ENCODE peak calls at places on chromosomes 16 and 17, in eight cellular contexts. I is small intestine, Y is fibroblast of lung, L is cardiac muscle cell, N is right atrium auricular region, D is A549, C is tibial artery, W is IMR-90. A is an unnamed sample.

GRCh38 chr17:43553501-43554018 is 7.4 kb upstream of the ETV4 start:
- DNase-seq in I (no peak), Y (no peak), L (no peak), N (no peak), D (no peak), C (no peak), W (no peak), A (no peak)

GRCh38 chr16:57372372-57373116 is at the start of gene CX3CL1:
- DNase-seq in I (peak; percentile 53), Y (no peak), L (peak; percentile 69), N (peak; percentile 81), D (no peak), C (peak; percentile 96), W (peak; percentile 39), A (no peak)

GRCh38 chr17:63423963-63424362 is 22.1 kb downstream of the CYB561 start:
- DNase-seq in I (no peak), Y (no peak), L (no peak), N (no peak), D (no peak), C (no peak), W (no peak), A (peak; percentile 65)

GRCh38 chr17:28466521-28467048 is 6.9 kb upstream of the SLC13A2 start:
- DNase-seq in I (peak; percentile 84), Y (no peak), L (peak; percentile 40), N (no peak), D (no peak), C (peak; percentile 25), W (no peak), A (no peak)

GRCh38 chr16:58018803-58019202 is 6.8 kb upstream of the MMP15 start:
- DNase-seq in I (no peak), Y (no peak), L (no peak), N (no peak), D (no peak), C (no peak), W (no peak), A (no peak)

GRCh38 chr16:77789085-77789611 is 784 bp downstream of the VAT1L start:
- DNase-seq in I (no peak), Y (no peak), L (peak; percentile 2), N (no peak), D (no peak), C (no peak), W (no peak), A (no peak)

GRCh38 chr16:12750554-12750918 is 53.2 kb downstream of the CPPED1 start:
- DNase-seq in I (no peak), Y (no peak), L (no peak), N (no peak), D (no peak), C (no peak), W (no peak), A (no peak)

GRCh38 chr17:16652252-16652651 is 1.4 kb downstream of the ZNF624 start:
- DNase-seq in I (no peak), Y (no peak), L (no peak), N (no peak), D (no peak), C (no peak), W (no peak), A (no peak)

GRCh38 chr16:4064950-4065352 is 51.3 kb downstream of the ADCY9 start:
- DNase-seq in I (peak; percentile 78), Y (no peak), L (no peak), N (no peak), D (no peak), C (no peak), W (no peak), A (no peak)

GRCh38 chr17:59377410-59377809 is 46.0 kb downstream of the YPEL2 start:
- DNase-seq in I (no peak), Y (peak; percentile 21), L (no peak), N (no peak), D (no peak), C (peak; percentile 81), W (peak; percentile 49), A (no peak)

GRCh38 chr17:35345926-35346771 is 27.3 kb downstream of the SLFN11 start:
- DNase-seq in I (peak; percentile 31), Y (peak; percentile 65), L (peak; percentile 4), N (peak; percentile 82), D (no peak), C (peak; percentile 84), W (peak; percentile 53), A (no peak)

GRCh38 chr16:23832882-23833281 is 2.9 kb upstream of the PRKCB start:
- DNase-seq in I (no peak), Y (no peak), L (no peak), N (no peak), D (no peak), C (no peak), W (no peak), A (no peak)

GRCh38 chr16:79264237-79265104 is 336.1 kb downstream of the MAF start:
- DNase-seq in I (no peak), Y (no peak), L (no peak), N (no peak), D (no peak), C (no peak), W (no peak), A (peak; percentile 70)

GRCh38 chr16:80751167-80751566 is 53.2 kb downstream of the CDYL2 start:
- DNase-seq in I (peak; percentile 5), Y (peak; percentile 71), L (no peak), N (no peak), D (no peak), C (no peak), W (peak; percentile 47), A (no peak)

GRCh38 chr16:35188288-35189155 is 1729.1 kb downstream of the TP53TG3F start:
- DNase-seq in I (no peak), Y (no peak), L (no peak), N (no peak), D (peak; percentile 18), C (peak; percentile 60), W (no peak), A (peak; percentile 93)

GRCh38 chr17:67742025-67742424 is 24.3 kb downstream of the NOL11 start:
- DNase-seq in I (no peak), Y (no peak), L (no peak), N (no peak), D (no peak), C (no peak), W (no peak), A (no peak)

GRCh38 chr17:49779730-49780220 is 8.7 kb upstream of the KAT7 start:
- DNase-seq in I (peak; percentile 53), Y (peak; percentile 79), L (peak; percentile 47), N (no peak), D (peak; percentile 60), C (no peak), W (peak; percentile 84), A (no peak)

GRCh38 chr17:13437966-13438779 is 163.6 kb downstream of the HS3ST3A1 start:
- DNase-seq in I (peak; percentile 72), Y (peak; percentile 52), L (no peak), N (no peak), D (no peak), C (no peak), W (no peak), A (no peak)

GRCh38 chr16:62253926-62254325 is 217.7 kb upstream of the CDH8 start:
- DNase-seq in I (no peak), Y (no peak), L (no peak), N (no peak), D (no peak), C (no peak), W (no peak), A (no peak)

GRCh38 chr17:72118588-72119279 is 2.1 kb upstream of the SOX9 start:
- DNase-seq in I (peak; percentile 84), Y (peak; percentile 91), L (peak; percentile 85), N (peak; percentile 86), D (peak; percentile 84), C (peak; percentile 78), W (peak; percentile 88), A (no peak)

GRCh38 chr17:28749516-28750177 is 5.8 kb downstream of the TRAF4 start:
- DNase-seq in I (no peak), Y (no peak), L (no peak), N (no peak), D (no peak), C (no peak), W (no peak), A (no peak)

DNA sequence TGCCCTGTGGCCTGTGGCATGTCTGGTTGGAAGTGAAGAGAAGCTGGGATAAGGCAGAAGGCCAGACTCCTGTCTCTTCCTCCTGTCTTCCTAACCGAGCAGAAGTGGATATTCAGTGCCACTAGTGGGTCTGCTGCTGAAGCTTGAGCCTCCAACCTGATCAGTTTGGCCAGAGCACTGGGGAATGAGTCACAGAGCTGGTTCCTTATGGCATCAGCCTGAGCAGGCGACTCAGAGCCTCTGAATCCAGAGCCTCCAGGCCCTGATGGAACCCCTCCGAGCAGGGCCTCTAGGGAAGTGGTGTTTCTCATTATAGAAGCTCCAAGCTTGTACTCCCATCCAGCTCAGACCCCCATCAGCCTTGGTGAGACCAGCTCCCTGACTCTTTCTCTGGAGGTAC is 2.0 kb downstream of the WSCD1 start:
- DNase-seq in I (no peak), Y (peak; percentile 8), L (no peak), N (no peak), D (no peak), C (no peak), W (no peak), A (no peak)
- H3K4me3 ChIP-seq in I (no peak overlapping the region), Y (no peak overlapping the region), L (no peak overlapping the region), N (no peak overlapping the region), D (no peak overlapping the region), C (peak overlapping the region; percentile 83), W (no peak overlapping the region), A (no peak overlapping the region)

GRCh38 chr17:82837586-82838320 is 2.1 kb downstream of the ZNF750 start:
- DNase-seq in I (peak; percentile 56), Y (no peak), L (no peak), N (no peak), D (no peak), C (no peak), W (no peak), A (no peak)
- H3K27ac ChIP-seq in I (no peak overlapping the region), Y (no peak overlapping the region), L (no peak overlapping the region), N (peak overlapping the region; percentile 16), D (no peak overlapping the region), C (no peak overlapping the region), W (no peak overlapping the region), A (peak overlapping the region; percentile 83)

DNA sequence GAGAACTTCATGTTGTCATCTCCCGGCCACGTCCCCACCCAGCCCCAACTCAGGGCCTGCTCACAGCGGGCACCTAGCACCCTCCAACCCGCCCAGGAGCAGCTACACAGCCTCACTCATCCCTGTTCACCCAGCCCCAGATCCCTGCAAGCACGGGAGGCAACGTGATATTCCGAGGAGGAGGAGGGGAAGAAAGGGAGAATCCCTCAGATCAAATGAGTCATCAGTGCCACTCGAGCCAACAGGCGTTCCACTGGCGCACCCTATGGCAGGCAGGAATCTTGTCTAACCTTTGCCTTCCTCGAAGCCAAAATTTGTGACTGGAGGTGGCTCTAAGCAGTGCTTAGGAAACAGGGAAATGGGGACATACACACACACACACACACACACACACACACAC is 14.0 kb upstream of the NUBP1 start:
- DNase-seq in I (peak; percentile 83), Y (peak; percentile 31), L (no peak), N (no peak), D (peak; percentile 80), C (no peak), W (peak; percentile 38), A (no peak)
- H3K4me3 ChIP-seq in I (no peak overlapping the region), Y (no peak overlapping the region), L (no peak overlapping the region), N (no peak overlapping the region), D (no peak overlapping the region), C (no peak overlapping the region), W (no peak overlapping the region), A (no peak overlapping the region)

DNA sequence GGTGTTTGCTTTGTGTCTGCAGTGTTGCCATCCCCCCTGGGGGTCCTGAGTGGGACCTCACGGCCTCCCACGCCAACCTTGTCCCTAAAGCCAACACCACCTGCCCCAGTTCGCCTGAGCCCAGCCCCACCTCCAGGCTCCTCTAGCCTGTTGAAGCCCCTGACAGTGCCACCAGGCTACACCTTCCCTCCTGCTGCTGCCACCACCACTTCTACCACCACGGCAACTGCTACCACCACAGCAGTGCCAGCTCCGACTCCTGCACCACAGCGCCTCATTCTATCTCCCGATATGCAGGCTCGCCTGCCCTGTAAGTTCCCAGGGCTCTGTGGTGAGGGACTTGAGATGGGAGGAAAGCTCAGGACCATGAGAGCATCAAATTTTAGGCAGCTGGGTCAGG is 22.2 kb downstream of the SRCAP start:
- DNase-seq in I (no peak), Y (no peak), L (no peak), N (no peak), D (no peak), C (peak; percentile 38), W (no peak), A (no peak)
- H3K27ac ChIP-seq in I (no peak overlapping the region), Y (peak overlapping the region; percentile 28), L (no peak overlapping the region), N (no peak overlapping the region), D (no peak overlapping the region), C (no peak overlapping the region), W (no peak overlapping the region), A (no peak overlapping the region)

A was measured in vagina.